ENCODE peak calls at places on chromosomes 7 and 10, in eight cellular contexts. M is stimulated activated CD4-positive, alpha-beta T cell treated with anti-CD3 and anti-CD28 coated beads, Interleukin-4, amount 100 ng/mL, for 48 hours; F is naive thymus-derived CD8-positive, alpha-beta T cell; H is GM13977; E is GM04503; Q is activated CD4-positive, alpha-beta T cell treated with anti-CD3 and anti-CD28 coated beads, Interleukin-2, amount 10 ng/mL, durations not matched to agents 7 days and 5 days; C is EL; I is ELR. V is an unnamed sample.

GRCh38 chr7:124652237-124652636 is 113.4 kb downstream of the GPR37 start:
- DNase-seq in M (no peak), F (no peak), H (no peak), E (peak), Q (no peak), C (peak), I (peak), V (no peak)

GRCh38 chr7:80659120-80660055 is 20.9 kb downstream of the CD36 start:
- DNase-seq in M (no peak), F (peak), H (peak), E (no peak), Q (no peak), C (peak), I (peak), V (no peak)

GRCh38 chr7:116582806-116583444 is 58.1 kb downstream of the CAV1 start:
- DNase-seq in M (no peak), F (no peak), H (no peak), E (peak), Q (no peak), C (peak), I (peak), V (no peak)

GRCh38 chr7:32264667-32265284 is 194.6 kb upstream of the PDE1C start:
- DNase-seq in M (no peak), F (no peak), H (no peak), E (no peak), Q (no peak), C (no peak), I (no peak), V (no peak)

GRCh38 chr10:24556137-24556536 is 167.6 kb downstream of the ARHGAP21 start:
- DNase-seq in M (no peak), F (no peak), H (no peak), E (no peak), Q (no peak), C (no peak), I (no peak), V (no peak)

GRCh38 chr10:114719311-114719710 is 61.2 kb upstream of the ABLIM1 start:
- DNase-seq in M (no peak), F (no peak), H (no peak), E (no peak), Q (no peak), C (no peak), I (no peak), V (no peak)

GRCh38 chr10:1227505-1228402 is 171.6 kb downstream of the WDR37 start:
- DNase-seq in M (no peak), F (no peak), H (no peak), E (no peak), Q (no peak), C (no peak), I (no peak), V (no peak)

GRCh38 chr10:27865221-27865635 is 119.6 kb upstream of the MKX start:
- DNase-seq in M (no peak), F (no peak), H (no peak), E (peak), Q (no peak), C (peak), I (peak), V (no peak)

GRCh38 chr7:24227603-24228359 is 56.2 kb upstream of the NPY start:
- DNase-seq in M (no peak), F (peak), H (peak), E (no peak), Q (peak), C (no peak), I (no peak), V (no peak)

GRCh38 chr7:47458057-47458456 is 123.9 kb downstream of the TNS3 start:
- DNase-seq in M (no peak), F (no peak), H (no peak), E (peak), Q (no peak), C (peak), I (peak), V (no peak)

GRCh38 chr7:137731436-137731835 is 115.3 kb downstream of the DGKI start:
- DNase-seq in M (no peak), F (no peak), H (no peak), E (no peak), Q (no peak), C (peak), I (peak), V (no peak)

GRCh38 chr10:124417846-124418725 is 637 bp downstream of the OAT start:
- DNase-seq in M (peak), F (peak), H (peak), E (peak), Q (peak), C (peak), I (peak), V (peak)

GRCh38 chr7:134701272-134701671 is 54.6 kb downstream of the BPGM start:
- DNase-seq in M (no peak), F (peak), H (peak), E (no peak), Q (peak), C (peak), I (peak), V (no peak)

GRCh38 chr7:2997014-2997413 is 46.7 kb downstream of the CARD11 start:
- DNase-seq in M (no peak), F (no peak), H (no peak), E (no peak), Q (no peak), C (no peak), I (no peak), V (no peak)

GRCh38 chr10:127275793-127276415 is 79.5 kb upstream of the INSYN2A start:
- DNase-seq in M (no peak), F (no peak), H (no peak), E (no peak), Q (no peak), C (no peak), I (no peak), V (no peak)

GRCh38 chr10:22548343-22548742 is 166.0 kb downstream of the PIP4K2A start:
- DNase-seq in M (no peak), F (no peak), H (no peak), E (no peak), Q (no peak), C (no peak), I (no peak), V (no peak)

GRCh38 chr10:125662616-125663015 is 20.3 kb downstream of the TEX36 start:
- DNase-seq in M (no peak), F (no peak), H (no peak), E (no peak), Q (no peak), C (peak), I (peak), V (no peak)

GRCh38 chr10:7411671-7412481 is 1.0 kb upstream of the SFMBT2 start:
- DNase-seq in M (no peak), F (peak), H (no peak), E (no peak), Q (peak), C (no peak), I (no peak), V (no peak)

GRCh38 chr7:102966450-102966849 is 53.6 kb downstream of the LRRC17 start:
- DNase-seq in M (no peak), F (no peak), H (no peak), E (no peak), Q (no peak), C (no peak), I (no peak), V (no peak)

GRCh38 chr7:149727541-149728476 is 45.6 kb downstream of the ZNF467 start:
- DNase-seq in M (no peak), F (no peak), H (no peak), E (no peak), Q (no peak), C (no peak), I (no peak), V (no peak)

GRCh38 chr10:43225787-43226153 is 41.1 kb downstream of the RASGEF1A start:
- DNase-seq in M (no peak), F (no peak), H (no peak), E (no peak), Q (no peak), C (no peak), I (no peak), V (peak)

GRCh38 chr10:32005050-32005449 is 51.2 kb downstream of the KIF5B start:
- DNase-seq in M (peak), F (peak), H (peak), E (no peak), Q (peak), C (peak), I (peak), V (no peak)

GRCh38 chr7:149787428-149788299 is 14.3 kb upstream of the ZNF467 start:
- DNase-seq in M (no peak), F (no peak), H (no peak), E (no peak), Q (no peak), C (no peak), I (peak), V (no peak)

GRCh38 chr7:77657427-77658331 is 38.6 kb upstream of the RSBN1L start:
- DNase-seq in M (no peak), F (peak), H (peak), E (no peak), Q (peak), C (peak), I (peak), V (no peak)

GRCh38 chr10:114819313-114819712 is 2.3 kb upstream of the FHIP2A start:
- DNase-seq in M (no peak), F (no peak), H (no peak), E (no peak), Q (no peak), C (no peak), I (no peak), V (no peak)

GRCh38 chr10:99531696-99532050 is 1.1 kb upstream of the NKX2-3 start:
- DNase-seq in M (no peak), F (no peak), H (no peak), E (no peak), Q (no peak), C (no peak), I (no peak), V (no peak)

V was measured in progenitor cell of endocrine pancreas.